ENCODE peak calls at places on chromosomes 7 and 10, in eight cellular contexts. G, A, H, N, O, P, E and Z are unnamed samples.

GRCh38 chr7:1537631-1538412 is 7.3 kb downstream of the MAFK start:
- DNase-seq in G (peak; percentile 55), A (no peak), H (peak; percentile 67), N (peak; percentile 96), O (peak; percentile 78), P (peak; percentile 97), E (peak; percentile 98), Z (peak; percentile 96)

GRCh38 chr7:155032978-155033377 is 30.1 kb upstream of the PAXIP1 start:
- DNase-seq in G (no peak), A (no peak), H (no peak), N (no peak), O (no peak), P (no peak), E (no peak), Z (no peak)

GRCh38 chr7:14016950-14017349 is 27.5 kb upstream of the ETV1 start:
- DNase-seq in G (no peak), A (no peak), H (no peak), N (peak; percentile 8), O (no peak), P (no peak), E (peak; percentile 10), Z (no peak)

GRCh38 chr7:75796420-75796819 is 17.2 kb downstream of the CCL24 start:
- DNase-seq in G (no peak), A (no peak), H (no peak), N (no peak), O (no peak), P (no peak), E (no peak), Z (no peak)

GRCh38 chr10:112898540-112899395 is 51.3 kb upstream of the TCF7L2 start:
- DNase-seq in G (no peak), A (no peak), H (no peak), N (peak; percentile 67), O (no peak), P (no peak), E (peak; percentile 42), Z (peak; percentile 16)

GRCh38 chr10:126839094-126839761 is 66.0 kb upstream of the DOCK1 start:
- DNase-seq in G (no peak), A (no peak), H (no peak), N (no peak), O (peak; percentile 63), P (no peak), E (no peak), Z (no peak)

GRCh38 chr10:69248117-69248730 is 28.1 kb downstream of the HKDC1 start:
- DNase-seq in G (no peak), A (no peak), H (no peak), N (no peak), O (no peak), P (no peak), E (no peak), Z (no peak)

GRCh38 chr7:113331155-113331898 is 213.0 kb upstream of the SMIM30 start:
- DNase-seq in G (no peak), A (no peak), H (no peak), N (no peak), O (no peak), P (no peak), E (no peak), Z (no peak)

GRCh38 chr10:61975107-61975932 is 73.8 kb downstream of the ARID5B start:
- DNase-seq in G (peak; percentile 60), A (peak; percentile 58), H (no peak), N (peak; percentile 69), O (no peak), P (no peak), E (peak; percentile 88), Z (peak; percentile 86)

GRCh38 chr10:329361-330099 is 194.3 kb downstream of the ZMYND11 start:
- DNase-seq in G (peak; percentile 86), A (peak; percentile 82), H (peak; percentile 45), N (peak; percentile 97), O (peak; percentile 65), P (peak; percentile 96), E (peak; percentile 94), Z (peak; percentile 93)

GRCh38 chr10:112847778-112848177 is 102.3 kb upstream of the TCF7L2 start:
- DNase-seq in G (no peak), A (no peak), H (no peak), N (no peak), O (no peak), P (no peak), E (no peak), Z (no peak)

GRCh38 chr10:80429521-80429966 is 21.2 kb downstream of the PRXL2A start:
- DNase-seq in G (peak; percentile 99), A (no peak), H (no peak), N (no peak), O (peak; percentile 82), P (no peak), E (no peak), Z (peak; percentile 11)

GRCh38 chr7:32474008-32474407 is 16.2 kb downstream of the LSM5 start:
- DNase-seq in G (no peak), A (no peak), H (no peak), N (no peak), O (no peak), P (no peak), E (no peak), Z (no peak)

GRCh38 chr7:92916751-92917369 is 80.5 kb upstream of the CDK6 start:
- DNase-seq in G (peak; percentile 73), A (no peak), H (no peak), N (peak; percentile 64), O (no peak), P (no peak), E (no peak), Z (peak; percentile 67)

GRCh38 chr10:55629792-55630490 is 731.1 kb downstream of the ZWINT start:
- DNase-seq in G (peak; percentile 28), A (no peak), H (no peak), N (peak; percentile 67), O (no peak), P (no peak), E (peak; percentile 2), Z (no peak)

GRCh38 chr10:27152687-27153086 is 1.5 kb downstream of the YME1L1 start:
- DNase-seq in G (no peak), A (no peak), H (no peak), N (no peak), O (no peak), P (no peak), E (no peak), Z (no peak)

DNA sequence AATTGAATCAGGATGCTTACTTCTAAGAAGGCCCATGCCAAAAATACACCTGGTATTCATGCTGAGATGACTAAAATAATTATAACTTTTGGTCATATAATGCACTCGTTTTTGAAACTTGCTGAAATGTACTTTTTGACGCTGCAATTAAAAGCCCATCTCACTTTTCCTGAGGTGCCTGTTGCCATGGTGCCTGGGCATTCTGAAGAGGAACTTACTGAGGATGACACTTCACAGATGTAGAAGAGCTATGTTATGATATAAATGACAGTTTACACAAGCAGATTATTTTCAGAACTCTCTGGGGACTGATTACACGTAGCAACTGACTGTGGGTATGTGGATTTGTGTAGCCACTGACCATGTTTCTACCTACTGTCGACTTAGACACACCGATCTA is 182.4 kb downstream of the TPK1 start:
- DNase-seq in G (no peak), A (no peak), H (no peak), N (no peak), O (no peak), P (no peak), E (no peak), Z (no peak)
- TF ChIP-seq CTCF in G (no peak), A (no peak), H (no peak), N (no peak), O (no peak), P (no peak), E (no peak), Z (no peak)

GRCh38 chr7:20330176-20330796 is 414 bp upstream of the ITGB8 start:
- DNase-seq in G (peak; percentile 82), A (no peak), H (peak; percentile 18), N (peak; percentile 92), O (peak; percentile 93), P (peak; percentile 95), E (peak; percentile 73), Z (peak; percentile 73)
- TF ChIP-seq CTCF in G (no peak), A (no peak), H (no peak), N (no peak), O (no peak), P (no peak), E (no peak), Z (no peak)

DNA sequence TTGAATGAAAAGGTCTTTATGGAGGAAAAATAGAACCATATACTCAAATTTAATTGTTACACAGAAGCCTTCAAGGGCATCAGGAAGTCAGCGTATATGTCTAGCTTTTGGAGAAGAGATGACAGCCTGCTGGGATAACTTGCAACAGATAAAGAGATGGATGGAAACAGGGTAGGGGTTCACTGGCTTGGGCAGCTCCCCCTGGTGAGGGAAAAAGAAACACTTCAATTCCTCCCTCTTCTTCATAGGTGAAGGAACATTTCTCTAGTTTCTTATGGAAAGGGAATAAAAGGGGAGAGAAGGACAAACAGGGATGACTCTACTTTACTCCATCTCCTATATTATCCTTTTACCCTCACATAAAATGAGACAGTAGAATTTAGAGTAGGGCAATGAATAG is 635.7 kb downstream of the PHTF2 start:
- DNase-seq in G (no peak), A (no peak), H (no peak), N (no peak), O (no peak), P (no peak), E (no peak), Z (no peak)
- TF ChIP-seq CTCF in G (no peak), A (peak; percentile 58), H (no peak), N (peak; percentile 15), O (no peak), P (no peak), E (peak; percentile 19), Z (peak; percentile 31)

GRCh38 chr10:17379151-17379690 is 75.2 kb downstream of the ST8SIA6 start:
- DNase-seq in G (no peak), A (no peak), H (no peak), N (no peak), O (no peak), P (no peak), E (no peak), Z (no peak)

GRCh38 chr10:17380888-17381287 is 73.5 kb downstream of the ST8SIA6 start:
- DNase-seq in G (no peak), A (no peak), H (no peak), N (no peak), O (no peak), P (no peak), E (no peak), Z (no peak)

GRCh38 chr10:17380016-17380415 is 74.4 kb downstream of the ST8SIA6 start:
- DNase-seq in G (no peak), A (no peak), H (no peak), N (no peak), O (no peak), P (no peak), E (no peak), Z (no peak)

GRCh38 chr10:17381502-17382142 is 72.8 kb downstream of the ST8SIA6 start:
- DNase-seq in G (no peak), A (no peak), H (no peak), N (no peak), O (no peak), P (no peak), E (no peak), Z (no peak)

DNA sequence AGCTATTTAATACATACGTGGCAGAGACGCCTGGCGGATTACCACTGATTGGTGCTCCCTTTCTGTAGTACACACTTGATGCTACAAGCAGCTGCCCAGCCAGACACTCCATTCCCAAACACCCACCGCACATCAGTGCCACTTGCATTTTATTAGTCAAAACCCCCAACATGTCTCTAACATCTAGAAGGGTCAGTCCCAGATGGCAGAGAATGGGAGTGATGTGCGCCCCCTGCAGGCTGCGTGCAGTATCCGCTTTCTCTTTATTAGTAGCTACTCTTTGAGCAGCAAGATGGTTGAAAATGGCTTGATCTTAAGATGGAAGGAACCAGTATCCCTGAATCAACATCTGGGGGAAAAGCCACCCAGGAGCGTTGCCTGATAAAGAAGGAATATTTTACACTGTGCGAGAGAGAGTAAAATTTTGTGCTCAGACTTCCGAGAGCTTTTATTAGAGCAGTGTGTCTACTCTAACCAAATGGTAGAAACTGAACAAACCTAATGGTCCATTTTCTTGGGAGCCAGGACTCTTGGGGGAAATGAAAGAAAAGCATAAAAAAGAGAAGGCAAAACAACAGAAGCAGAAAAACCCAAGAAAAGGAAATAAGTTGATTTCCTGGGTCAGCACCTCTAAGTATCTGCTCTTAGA is 78.3 kb downstream of the ST8SIA6 start:
- DNase-seq in G (no peak), A (peak; percentile 22), H (no peak), N (no peak), O (no peak), P (no peak), E (peak; percentile 8), Z (no peak)
- TF ChIP-seq CTCF in G (peak; percentile 29), A (peak; percentile 87), H (no peak), N (peak; percentile 57), O (peak; percentile 39), P (peak; percentile 7), E (peak; percentile 66), Z (peak; percentile 80)